ENCODE peak calls at places on chromosome 10, in seven cellular contexts. C is stimulated activated CD8-positive, alpha-beta memory T cell treated with anti-CD3 and anti-CD28 coated beads, Interleukin-7, amount 100 ng/mL, for 4 hours; Y is NCI-H524; L is fibroblast of pulmonary artery; E is posterior cingulate gyrus; M is DMS79; H is HCT116. O is an unnamed sample.

GRCh38 chr10:103765168-103765567 is 90.2 kb downstream of the SH3PXD2A start:
- DNase-seq in L (peak; percentile 48), H (no peak), E (no peak), C (no peak), Y (no peak), M (no peak), O (no peak)

GRCh38 chr10:56298941-56299340 is 62.1 kb downstream of the ZWINT start:
- DNase-seq in E (no peak), M (no peak), H (no peak), Y (no peak), C (no peak), L (no peak), O (no peak)

GRCh38 chr10:113739031-113739430 is 12.5 kb upstream of the PLEKHS1 start:
- DNase-seq in H (no peak), L (no peak), M (no peak), E (no peak), C (no peak), Y (no peak), O (no peak)

GRCh38 chr10:21355591-21356011 is 169.9 kb downstream of the SKIDA1 start:
- DNase-seq in M (no peak), H (no peak), L (peak; percentile 57), E (no peak), C (no peak), Y (no peak), O (peak; percentile 53)

GRCh38 chr10:8800426-8800825 is 745.9 kb downstream of the GATA3 start:
- DNase-seq in E (no peak), M (no peak), Y (no peak), L (no peak), H (no peak), C (no peak), O (no peak)

GRCh38 chr10:36946598-36946997 is 178.8 kb upstream of the ANKRD30A start:
- DNase-seq in Y (no peak), M (no peak), C (no peak), L (no peak), E (no peak), H (no peak), O (no peak)

GRCh38 chr10:23702977-23703414 is 264.1 kb downstream of the OTUD1 start:
- DNase-seq in L (peak; percentile 71), Y (peak; percentile 50), M (no peak), H (peak; percentile 70), C (peak; percentile 3), E (peak; percentile 43), O (peak; percentile 72)

GRCh38 chr10:111007486-111007885 is 69.3 kb upstream of the ADRA2A start:
- DNase-seq in L (no peak), C (no peak), M (no peak), Y (no peak), H (no peak), E (no peak), O (no peak)

GRCh38 chr10:123270221-123270620 is 116.0 kb downstream of the BUB3 start:
- DNase-seq in M (no peak), Y (no peak), H (no peak), L (peak; percentile 69), E (no peak), C (no peak), O (peak; percentile 68)